ENCODE peak calls at places on chromosomes 4 and X, in five cellular contexts. Q, X, N, D and Y are unnamed samples.

GRCh38 chr4:153522800-153523089 is 56.6 kb downstream of the TMEM131L start:
- DNase-seq in D (no peak), X (no peak), Q (peak), N (no peak), Y (no peak)

GRCh38 chrX:37825225-37825842 is 22.0 kb downstream of the DYNLT3 start:
- DNase-seq in N (no peak), X (peak), Q (peak), D (peak), Y (peak)

GRCh38 chr4:111945014-111945413 is 200.2 kb upstream of the FAM241A start:
- DNase-seq in X (no peak), D (no peak), N (no peak), Q (no peak), Y (no peak)

GRCh38 chr4:153570228-153570973 is 104.2 kb downstream of the TMEM131L start:
- DNase-seq in N (no peak), D (no peak), X (no peak), Q (peak), Y (no peak)

GRCh38 chr4:73311428-73311827 is 52.8 kb upstream of the ANKRD17 start:
- DNase-seq in N (peak), D (no peak), X (peak), Q (peak), Y (peak)

GRCh38 chrX:114178126-114178525 is 405.8 kb upstream of the HTR2C start:
- DNase-seq in N (no peak), X (no peak), D (no peak), Q (no peak), Y (no peak)

GRCh38 chrX:12580548-12580947 is 210.7 kb upstream of the PRPS2 start:
- DNase-seq in N (no peak), D (no peak), X (no peak), Q (no peak), Y (no peak)

GRCh38 chrX:151713859-151714258 is 2.0 kb upstream of the FATE1 start:
- DNase-seq in N (no peak), Q (peak), X (peak), D (peak), Y (peak)

GRCh38 chrX:70479197-70479969 is 34.7 kb downstream of the DLG3 start:
- DNase-seq in Q (no peak), X (no peak), N (peak), D (no peak), Y (peak)

GRCh38 chrX:70133303-70134115 is at the start of gene IGBP1:
- DNase-seq in Q (peak), D (peak), N (peak), X (peak), Y (peak)

GRCh38 chrX:150693782-150694574 is 782 bp downstream of the MTMR1 start:
- DNase-seq in D (peak), N (peak), Q (peak), X (peak), Y (peak)

GRCh38 chr4:173752610-173753009 is 222.6 kb upstream of the HAND2 start:
- DNase-seq in N (no peak), Q (peak), X (peak), D (no peak), Y (peak)

GRCh38 chr4:61445374-61446063 is 245.4 kb downstream of the ADGRL3 start:
- DNase-seq in Q (no peak), N (no peak), X (no peak), D (no peak), Y (no peak)

GRCh38 chrX:40106677-40107290 is 9.0 kb upstream of the BCOR start:
- DNase-seq in Q (no peak), D (no peak), X (no peak), N (no peak), Y (no peak)

GRCh38 chr4:107824367-107825071 is at the start of gene SGMS2:
- DNase-seq in X (peak), Q (no peak), D (peak), N (peak), Y (peak)

GRCh38 chr4:14812101-14812500 is 190.2 kb upstream of the CPEB2 start:
- DNase-seq in Q (no peak), X (no peak), D (no peak), N (no peak), Y (peak)

GRCh38 chr4:173883821-173884220 is 353.8 kb upstream of the HAND2 start:
- DNase-seq in N (no peak), X (no peak), Q (no peak), D (no peak), Y (peak)

GRCh38 chr4:83851261-83852084 is 315.6 kb downstream of the GPAT3 start:
- DNase-seq in N (no peak), X (peak), Q (no peak), D (no peak), Y (peak)

GRCh38 chr4:141417387-141417786 is 196.7 kb downstream of the ZNF330 start:
- DNase-seq in D (no peak), X (no peak), N (no peak), Q (no peak), Y (peak)

GRCh38 chrX:40885984-40886383 is 150.6 kb upstream of the MED14 start:
- DNase-seq in N (no peak), D (no peak), X (no peak), Q (no peak), Y (no peak)

GRCh38 chr4:57465321-57466056 is 355.3 kb upstream of the IGFBP7 start:
- DNase-seq in N (no peak), X (no peak), Q (no peak), D (no peak), Y (no peak)

GRCh38 chr4:14333616-14334015 is 668.7 kb upstream of the CPEB2 start:
- DNase-seq in X (no peak), D (no peak), N (no peak), Q (no peak), Y (no peak)

GRCh38 chr4:129394635-129395034 is 298.7 kb downstream of the C4orf33 start:
- DNase-seq in X (no peak), D (no peak), N (no peak), Q (no peak), Y (no peak)

GRCh38 chrX:77788050-77788449 is 2.0 kb upstream of the ATRX start:
- DNase-seq in Q (peak), X (peak), N (peak), D (peak), Y (peak)

GRCh38 chrX:107396235-107396634 is 53.2 kb upstream of the FRMPD3 start:
- DNase-seq in N (no peak), X (no peak), D (no peak), Q (no peak), Y (no peak)

GRCh38 chr4:25190407-25190806 is 30.2 kb upstream of the SEPSECS start:
- DNase-seq in N (no peak), X (no peak), Q (no peak), D (no peak), Y (no peak)

GRCh38 chrX:45172890-45173289 is 27.8 kb downstream of the DIPK2B start:
- DNase-seq in D (no peak), X (peak), N (peak), Q (no peak), Y (peak)

GRCh38 chr4:187046471-187046870 is 322.8 kb upstream of the FAT1 start:
- DNase-seq in N (no peak), D (no peak), X (no peak), Q (no peak), Y (no peak)

GRCh38 chrX:118884552-118885138 is 61.0 kb downstream of the ZCCHC12 start:
- DNase-seq in N (no peak), Q (no peak), X (no peak), D (no peak), Y (no peak)

GRCh38 chr4:53132117-53132889 is 233.6 kb downstream of the SCFD2 start:
- DNase-seq in Q (no peak), X (no peak), D (no peak), N (no peak), Y (peak)

GRCh38 chr4:54657556-54658313 is at the start of gene KIT:
- DNase-seq in X (no peak), N (no peak), D (peak), Q (no peak), Y (no peak)

GRCh38 chr4:5804656-5805055 is 88.2 kb downstream of the CRMP1 start:
- DNase-seq in X (no peak), Q (no peak), D (no peak), N (no peak), Y (no peak)

GRCh38 chrX:31420302-31420701 is 348.5 kb upstream of the FTHL17 start:
- DNase-seq in N (no peak), D (no peak), Q (no peak), X (no peak), Y (no peak)

GRCh38 chrX:41490446-41490845 is 43.3 kb downstream of the NYX start:
- DNase-seq in X (no peak), Q (no peak), N (no peak), D (no peak), Y (no peak)

GRCh38 chrX:147405764-147406163 is 506.0 kb upstream of the FMR1 start:
- DNase-seq in Q (no peak), X (no peak), N (no peak), D (no peak), Y (no peak)

GRCh38 chr4:59612235-59612634 is 1587.9 kb upstream of the ADGRL3 start:
- DNase-seq in Q (no peak), N (no peak), X (no peak), D (no peak), Y (peak)

GRCh38 chrX:3295731-3296130 is 50.7 kb downstream of the MXRA5 start:
- DNase-seq in X (peak), N (no peak), Q (peak), D (no peak), Y (no peak)

GRCh38 chr4:141339386-141339785 is 118.7 kb downstream of the ZNF330 start:
- DNase-seq in X (no peak), N (no peak), Q (no peak), D (no peak), Y (no peak)

GRCh38 chr4:153241970-153242847 is 38.0 kb downstream of the TRIM2 start:
- DNase-seq in N (no peak), D (no peak), Q (no peak), X (no peak), Y (no peak)

GRCh38 chrX:3527811-3528210 is 181.4 kb upstream of the MXRA5 start:
- DNase-seq in X (no peak), N (no peak), D (no peak), Q (no peak), Y (no peak)

DNA sequence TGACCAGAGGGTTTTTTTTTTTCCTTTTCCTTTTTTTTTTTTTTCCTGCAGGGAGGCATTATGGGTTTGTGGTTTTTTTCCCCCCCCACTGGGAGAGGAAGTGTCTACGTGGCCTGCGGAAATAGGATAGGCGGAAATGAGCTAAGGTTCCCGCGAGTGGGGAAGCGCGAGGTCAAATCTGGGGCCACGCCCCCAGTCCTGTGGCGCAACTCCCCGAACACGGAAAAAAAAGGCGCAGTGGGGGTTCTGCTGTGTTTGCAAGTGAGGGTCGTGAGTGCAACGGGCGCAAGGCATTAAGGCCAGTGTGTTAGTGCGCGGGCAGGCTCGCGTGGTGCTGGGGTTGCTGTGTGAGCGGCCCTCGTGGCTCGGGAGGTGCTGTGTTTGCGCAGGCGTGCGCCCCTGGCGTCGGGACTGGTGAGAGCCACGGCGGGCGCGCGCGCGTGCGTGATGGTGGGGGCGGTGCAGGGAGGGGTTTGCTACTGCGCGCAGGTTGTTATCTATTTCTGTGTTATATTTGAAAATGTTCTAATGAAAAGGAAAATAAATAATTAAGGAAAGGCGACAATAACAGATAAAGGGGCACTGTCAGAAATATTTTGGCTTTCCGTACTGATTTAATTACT is 685 bp upstream of the MORF4L2 start:
- DNase-seq in N (peak), X (peak), Q (peak), D (peak), Y (no peak)
- TF ChIP-seq CTCF in N (peak), X (peak), Q (peak), D (peak), Y (peak)

GRCh38 chr4:3307060-3307459 is 14.2 kb downstream of the RGS12 start:
- DNase-seq in D (no peak), Q (no peak), X (no peak), N (no peak), Y (no peak)
- H3K4me3 ChIP-seq in D (no peak), Q (no peak), X (no peak), N (no peak), Y (no peak)

GRCh38 chrX:98516120-98516519 is 1632.4 kb downstream of the RPA4 start:
- DNase-seq in N (no peak), D (no peak), Q (no peak), X (no peak), Y (no peak)
- TF ChIP-seq CTCF in N (no peak), D (no peak), Q (no peak), X (no peak), Y (no peak)

GRCh38 chrX:68883800-68884199 is 55.0 kb downstream of the EFNB1 start:
- DNase-seq in D (no peak), X (no peak), N (no peak), Q (no peak), Y (no peak)

GRCh38 chrX:68878977-68879376 is 50.2 kb downstream of the EFNB1 start:
- DNase-seq in N (no peak), Q (no peak), D (no peak), X (no peak), Y (no peak)

GRCh38 chrX:68877606-68878005 is 48.8 kb downstream of the EFNB1 start:
- DNase-seq in X (no peak), Q (no peak), N (no peak), D (no peak), Y (no peak)

GRCh38 chrX:68880846-68881513 is 52.2 kb downstream of the EFNB1 start:
- DNase-seq in Q (no peak), D (no peak), X (no peak), N (no peak), Y (no peak)

GRCh38 chrX:68881911-68882310 is 53.1 kb downstream of the EFNB1 start:
- DNase-seq in Q (no peak), X (no peak), D (no peak), N (no peak), Y (no peak)
- H3K4me3 ChIP-seq in Q (no peak), X (no peak), D (no peak), N (no peak), Y (no peak)

GRCh38 chr4:121998024-121998423 is 46.2 kb upstream of the TRPC3 start:
- DNase-seq in X (no peak), Q (peak), D (peak), N (no peak), Y (no peak)
- TF ChIP-seq CTCF in X (peak), Q (peak), D (peak), N (peak), Y (no peak)

GRCh38 chr4:991451-992296 is 1.5 kb downstream of the SLC26A1 start:
- DNase-seq in Q (no peak), N (no peak), D (no peak), X (no peak), Y (no peak)

GRCh38 chr4:990746-991367 is 2.3 kb downstream of the SLC26A1 start:
- DNase-seq in X (no peak), D (no peak), Q (no peak), N (no peak), Y (no peak)

GRCh38 chr4:995311-996026 is 2.3 kb upstream of the SLC26A1 start:
- DNase-seq in N (no peak), Q (no peak), X (no peak), D (no peak), Y (no peak)

GRCh38 chr4:992297-993110 is 700 bp downstream of the SLC26A1 start:
- DNase-seq in D (no peak), Q (no peak), N (no peak), X (no peak), Y (no peak)

GRCh38 chr4:993111-994029 is at the start of gene SLC26A1:
- DNase-seq in Q (no peak), N (no peak), X (no peak), D (no peak), Y (no peak)
- H3K4me3 ChIP-seq in Q (no peak), N (no peak), X (peak), D (no peak), Y (no peak)

GRCh38 chr4:26400140-26400539 is 79.3 kb downstream of the RBPJ start:
- DNase-seq in Q (no peak), N (no peak), D (no peak), X (no peak), Y (no peak)

GRCh38 chr4:26402458-26402857 is 81.6 kb downstream of the RBPJ start:
- DNase-seq in Q (peak), N (no peak), X (no peak), D (no peak), Y (no peak)

GRCh38 chr4:26407466-26407865 is 82.8 kb downstream of the CCKAR start:
- DNase-seq in N (no peak), X (no peak), Q (no peak), D (no peak), Y (peak)

GRCh38 chr4:26406346-26406975 is 83.8 kb downstream of the CCKAR start:
- DNase-seq in D (no peak), X (no peak), N (no peak), Q (no peak), Y (no peak)

GRCh38 chr4:26404597-26405323 is 83.9 kb downstream of the RBPJ start:
- DNase-seq in D (no peak), N (no peak), Q (no peak), X (no peak), Y (no peak)
- TF ChIP-seq CTCF in D (no peak), N (no peak), Q (peak), X (no peak), Y (peak)

GRCh38 chr4:27215421-27215820 is 354.8 kb downstream of the STIM2 start:
- DNase-seq in X (no peak), Q (no peak), D (no peak), N (no peak), Y (peak)
- H3K4me3 ChIP-seq in X (no peak), Q (no peak), D (no peak), N (no peak), Y (no peak)

DNA sequence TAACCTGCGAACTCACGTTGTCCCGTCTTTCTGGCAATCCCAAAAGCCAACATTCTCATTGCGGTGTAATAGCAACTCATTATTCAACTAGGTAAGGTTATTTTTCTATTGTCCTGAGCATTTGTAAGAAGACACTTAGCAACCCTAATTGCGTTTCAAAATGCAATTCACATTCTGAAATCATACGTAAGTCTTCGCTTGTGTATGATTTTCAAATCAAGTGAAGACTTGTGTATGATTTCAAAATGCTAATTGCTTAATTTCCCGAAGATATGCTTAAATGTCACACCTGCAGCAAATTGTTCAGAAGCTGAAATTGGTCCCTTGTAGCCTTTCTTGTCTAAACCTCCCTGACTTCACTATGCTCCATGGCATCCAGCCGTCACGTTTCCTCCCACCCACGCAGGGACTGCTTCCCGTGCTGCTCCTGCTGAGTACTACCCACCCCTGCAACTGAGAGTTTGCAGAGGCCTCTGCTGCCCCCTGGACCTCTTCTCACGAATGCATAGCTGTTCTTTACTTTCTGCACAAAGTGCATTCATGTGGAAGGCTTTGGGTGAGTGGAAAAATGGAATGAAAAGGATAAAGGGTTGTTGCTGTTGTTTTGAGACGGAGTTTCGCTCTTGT is 40.8 kb upstream of the CLDN24 start:
- DNase-seq in D (no peak), X (peak), Q (no peak), N (no peak), Y (peak)
- TF ChIP-seq CTCF in D (no peak), X (peak), Q (no peak), N (peak), Y (peak)

GRCh38 chr4:78058591-78059523 is 1.7 kb downstream of the FRAS1 start:
- DNase-seq in X (no peak), N (no peak), D (peak), Q (peak), Y (peak)
- H3K4me3 ChIP-seq in X (peak), N (peak), D (peak), Q (peak), Y (peak)